ENCODE peak calls at places on chromosomes 1 and 21, in nine cellular contexts. One of them, this sample, is unnamed.

GRCh38 chr1:184755226-184756065 is 788 bp upstream of the EDEM3 start:
- DNase-seq in stimulated activated CD8-positive, alpha-beta memory T cell treated with anti-CD3 and anti-CD28 coated beads, Interleukin-15, amount 100 ng/mL, for 24 hours: no peak
- DNase-seq in SK-N-DZ: no peak
- DNase-seq in coronary artery: no peak
- DNase-seq in HEK293T: peak; percentile 22
- DNase-seq in heart right ventricle: no peak
- DNase-seq in NCI-H1436: no peak
- DNase-seq in NCI-H774: no peak
- DNase-seq in hepatocyte: no peak
- DNase-seq in this sample: peak; percentile 52

GRCh38 chr1:79790950-79791349 is 784.4 kb upstream of the ADGRL4 start:
- DNase-seq in stimulated activated CD8-positive, alpha-beta memory T cell treated with anti-CD3 and anti-CD28 coated beads, Interleukin-15, amount 100 ng/mL, for 24 hours: no peak
- DNase-seq in SK-N-DZ: no peak
- DNase-seq in coronary artery: no peak
- DNase-seq in HEK293T: no peak
- DNase-seq in heart right ventricle: no peak
- DNase-seq in NCI-H1436: no peak
- DNase-seq in NCI-H774: no peak
- DNase-seq in hepatocyte: no peak
- DNase-seq in this sample: no peak

GRCh38 chr1:20284046-20284445 is 6.6 kb upstream of the VWA5B1 start:
- DNase-seq in stimulated activated CD8-positive, alpha-beta memory T cell treated with anti-CD3 and anti-CD28 coated beads, Interleukin-15, amount 100 ng/mL, for 24 hours: no peak
- DNase-seq in SK-N-DZ: no peak
- DNase-seq in coronary artery: no peak
- DNase-seq in HEK293T: no peak
- DNase-seq in heart right ventricle: no peak
- DNase-seq in NCI-H1436: no peak
- DNase-seq in NCI-H774: no peak
- DNase-seq in hepatocyte: no peak
- DNase-seq in this sample: no peak

GRCh38 chr1:29531596-29531995 is 295.3 kb downstream of the PTPRU start:
- DNase-seq in stimulated activated CD8-positive, alpha-beta memory T cell treated with anti-CD3 and anti-CD28 coated beads, Interleukin-15, amount 100 ng/mL, for 24 hours: no peak
- DNase-seq in SK-N-DZ: no peak
- DNase-seq in coronary artery: peak; percentile 38
- DNase-seq in HEK293T: no peak
- DNase-seq in heart right ventricle: no peak
- DNase-seq in NCI-H1436: no peak
- DNase-seq in NCI-H774: no peak
- DNase-seq in hepatocyte: no peak
- DNase-seq in this sample: no peak

GRCh38 chr1:64251971-64252370 is 48.5 kb downstream of the UBE2U start:
- DNase-seq in stimulated activated CD8-positive, alpha-beta memory T cell treated with anti-CD3 and anti-CD28 coated beads, Interleukin-15, amount 100 ng/mL, for 24 hours: no peak
- DNase-seq in SK-N-DZ: no peak
- DNase-seq in coronary artery: no peak
- DNase-seq in HEK293T: no peak
- DNase-seq in heart right ventricle: no peak
- DNase-seq in NCI-H1436: no peak
- DNase-seq in NCI-H774: no peak
- DNase-seq in hepatocyte: no peak
- DNase-seq in this sample: no peak

GRCh38 chr1:153404768-153405167 is 11.6 kb upstream of the S100A7A start:
- DNase-seq in stimulated activated CD8-positive, alpha-beta memory T cell treated with anti-CD3 and anti-CD28 coated beads, Interleukin-15, amount 100 ng/mL, for 24 hours: peak; percentile 30
- DNase-seq in SK-N-DZ: no peak
- DNase-seq in coronary artery: peak; percentile 63
- DNase-seq in HEK293T: peak; percentile 76
- DNase-seq in heart right ventricle: peak; percentile 12
- DNase-seq in NCI-H1436: no peak
- DNase-seq in NCI-H774: no peak
- DNase-seq in hepatocyte: no peak
- DNase-seq in this sample: no peak

GRCh38 chr21:44421901-44422840 is 33.1 kb upstream of the LRRC3 start:
- DNase-seq in stimulated activated CD8-positive, alpha-beta memory T cell treated with anti-CD3 and anti-CD28 coated beads, Interleukin-15, amount 100 ng/mL, for 24 hours: no peak
- DNase-seq in SK-N-DZ: no peak
- DNase-seq in coronary artery: no peak
- DNase-seq in HEK293T: no peak
- DNase-seq in heart right ventricle: no peak
- DNase-seq in NCI-H1436: no peak
- DNase-seq in NCI-H774: no peak
- DNase-seq in hepatocyte: no peak
- DNase-seq in this sample: no peak

GRCh38 chr21:15437873-15438272 is 291.9 kb upstream of the USP25 start:
- DNase-seq in stimulated activated CD8-positive, alpha-beta memory T cell treated with anti-CD3 and anti-CD28 coated beads, Interleukin-15, amount 100 ng/mL, for 24 hours: no peak
- DNase-seq in SK-N-DZ: no peak
- DNase-seq in coronary artery: no peak
- DNase-seq in HEK293T: no peak
- DNase-seq in heart right ventricle: no peak
- DNase-seq in NCI-H1436: no peak
- DNase-seq in NCI-H774: no peak
- DNase-seq in hepatocyte: no peak
- DNase-seq in this sample: no peak

GRCh38 chr1:110667766-110668165 is 7.0 kb downstream of the KCNA3 start:
- DNase-seq in stimulated activated CD8-positive, alpha-beta memory T cell treated with anti-CD3 and anti-CD28 coated beads, Interleukin-15, amount 100 ng/mL, for 24 hours: no peak
- DNase-seq in SK-N-DZ: no peak
- DNase-seq in coronary artery: no peak
- DNase-seq in HEK293T: no peak
- DNase-seq in heart right ventricle: no peak
- DNase-seq in NCI-H1436: no peak
- DNase-seq in NCI-H774: no peak
- DNase-seq in hepatocyte: no peak
- DNase-seq in this sample: no peak

GRCh38 chr1:192538407-192539311 is 36.9 kb upstream of the RGS1 start:
- DNase-seq in stimulated activated CD8-positive, alpha-beta memory T cell treated with anti-CD3 and anti-CD28 coated beads, Interleukin-15, amount 100 ng/mL, for 24 hours: no peak
- DNase-seq in SK-N-DZ: no peak
- DNase-seq in coronary artery: no peak
- DNase-seq in HEK293T: no peak
- DNase-seq in heart right ventricle: peak; percentile 17
- DNase-seq in NCI-H1436: no peak
- DNase-seq in NCI-H774: no peak
- DNase-seq in hepatocyte: peak; percentile 29
- DNase-seq in this sample: no peak

GRCh38 chr21:34846601-34847112 is 177.9 kb downstream of the CLIC6 start:
- DNase-seq in stimulated activated CD8-positive, alpha-beta memory T cell treated with anti-CD3 and anti-CD28 coated beads, Interleukin-15, amount 100 ng/mL, for 24 hours: no peak
- DNase-seq in SK-N-DZ: no peak
- DNase-seq in coronary artery: no peak
- DNase-seq in HEK293T: peak; percentile 49
- DNase-seq in heart right ventricle: no peak
- DNase-seq in NCI-H1436: no peak
- DNase-seq in NCI-H774: no peak
- DNase-seq in hepatocyte: peak; percentile 58
- DNase-seq in this sample: peak; percentile 82

GRCh38 chr1:83761977-83762376 is 237.0 kb downstream of the TTLL7 start:
- DNase-seq in stimulated activated CD8-positive, alpha-beta memory T cell treated with anti-CD3 and anti-CD28 coated beads, Interleukin-15, amount 100 ng/mL, for 24 hours: no peak
- DNase-seq in SK-N-DZ: no peak
- DNase-seq in coronary artery: no peak
- DNase-seq in HEK293T: no peak
- DNase-seq in heart right ventricle: no peak
- DNase-seq in NCI-H1436: no peak
- DNase-seq in NCI-H774: no peak
- DNase-seq in hepatocyte: no peak
- DNase-seq in this sample: no peak

GRCh38 chr1:53326598-53327182 is 1.2 kb downstream of the LRP8 start:
- DNase-seq in stimulated activated CD8-positive, alpha-beta memory T cell treated with anti-CD3 and anti-CD28 coated beads, Interleukin-15, amount 100 ng/mL, for 24 hours: no peak
- DNase-seq in SK-N-DZ: no peak
- DNase-seq in coronary artery: no peak
- DNase-seq in HEK293T: peak; percentile 54
- DNase-seq in heart right ventricle: no peak
- DNase-seq in NCI-H1436: peak; percentile 58
- DNase-seq in NCI-H774: peak; percentile 82
- DNase-seq in hepatocyte: no peak
- DNase-seq in this sample: peak; percentile 21

GRCh38 chr1:68375919-68376318 is 73.8 kb downstream of the RPE65 start:
- DNase-seq in stimulated activated CD8-positive, alpha-beta memory T cell treated with anti-CD3 and anti-CD28 coated beads, Interleukin-15, amount 100 ng/mL, for 24 hours: no peak
- DNase-seq in SK-N-DZ: no peak
- DNase-seq in coronary artery: no peak
- DNase-seq in HEK293T: no peak
- DNase-seq in heart right ventricle: no peak
- DNase-seq in NCI-H1436: no peak
- DNase-seq in NCI-H774: no peak
- DNase-seq in hepatocyte: no peak
- DNase-seq in this sample: no peak

GRCh38 chr1:202605515-202605914 is 104.7 kb downstream of the SYT2 start:
- DNase-seq in stimulated activated CD8-positive, alpha-beta memory T cell treated with anti-CD3 and anti-CD28 coated beads, Interleukin-15, amount 100 ng/mL, for 24 hours: no peak
- DNase-seq in SK-N-DZ: no peak
- DNase-seq in coronary artery: no peak
- DNase-seq in HEK293T: no peak
- DNase-seq in heart right ventricle: no peak
- DNase-seq in NCI-H1436: no peak
- DNase-seq in NCI-H774: no peak
- DNase-seq in hepatocyte: no peak
- DNase-seq in this sample: no peak

GRCh38 chr1:229203030-229203751 is 67.7 kb upstream of the RAB4A start:
- DNase-seq in stimulated activated CD8-positive, alpha-beta memory T cell treated with anti-CD3 and anti-CD28 coated beads, Interleukin-15, amount 100 ng/mL, for 24 hours: no peak
- DNase-seq in SK-N-DZ: peak; percentile 89
- DNase-seq in coronary artery: no peak
- DNase-seq in HEK293T: peak; percentile 78
- DNase-seq in heart right ventricle: no peak
- DNase-seq in NCI-H1436: no peak
- DNase-seq in NCI-H774: no peak
- DNase-seq in hepatocyte: peak; percentile 76
- DNase-seq in this sample: peak; percentile 46

GRCh38 chr21:44907966-44908364 is 12.7 kb downstream of the ITGB2 start:
- DNase-seq in stimulated activated CD8-positive, alpha-beta memory T cell treated with anti-CD3 and anti-CD28 coated beads, Interleukin-15, amount 100 ng/mL, for 24 hours: no peak
- DNase-seq in SK-N-DZ: no peak
- DNase-seq in coronary artery: no peak
- DNase-seq in HEK293T: no peak
- DNase-seq in heart right ventricle: peak; percentile 37
- DNase-seq in NCI-H1436: no peak
- DNase-seq in NCI-H774: no peak
- DNase-seq in hepatocyte: no peak
- DNase-seq in this sample: no peak

GRCh38 chr1:153933955-153934354 is 11.2 kb upstream of the GATAD2B start:
- DNase-seq in stimulated activated CD8-positive, alpha-beta memory T cell treated with anti-CD3 and anti-CD28 coated beads, Interleukin-15, amount 100 ng/mL, for 24 hours: no peak
- DNase-seq in SK-N-DZ: no peak
- DNase-seq in coronary artery: no peak
- DNase-seq in HEK293T: no peak
- DNase-seq in heart right ventricle: no peak
- DNase-seq in NCI-H1436: no peak
- DNase-seq in NCI-H774: no peak
- DNase-seq in hepatocyte: no peak
- DNase-seq in this sample: no peak

GRCh38 chr1:112507896-112508241 is 896 bp upstream of the WNT2B start:
- DNase-seq in stimulated activated CD8-positive, alpha-beta memory T cell treated with anti-CD3 and anti-CD28 coated beads, Interleukin-15, amount 100 ng/mL, for 24 hours: no peak
- DNase-seq in SK-N-DZ: no peak
- DNase-seq in coronary artery: no peak
- DNase-seq in HEK293T: peak; percentile 65
- DNase-seq in heart right ventricle: no peak
- DNase-seq in NCI-H1436: no peak
- DNase-seq in NCI-H774: no peak
- DNase-seq in hepatocyte: peak; percentile 46
- DNase-seq in this sample: no peak